ENCODE peak calls at places on chromosomes 5 and 9, in four cellular contexts. O, N, J and V are unnamed samples.

GRCh38 chr9:90906316-90907055 is 104.9 kb downstream of the SYK start:
- DNase-seq in O (no peak), N (no peak), J (no peak), V (no peak)

GRCh38 chr5:114500756-114501155 is 138.9 kb downstream of the KCNN2 start:
- DNase-seq in O (no peak), N (no peak), J (no peak), V (no peak)

GRCh38 chr9:120480707-120481106 is 99.3 kb downstream of the CDK5RAP2 start:
- DNase-seq in O (no peak), N (no peak), J (no peak), V (no peak)

GRCh38 chr5:141637693-141638419 is 1.1 kb downstream of the RELL2 start:
- DNase-seq in O (peak; percentile 81), N (peak; percentile 37), J (peak; percentile 76), V (peak; percentile 94)

GRCh38 chr5:169527863-169528262 is 55.7 kb upstream of the SPDL1 start:
- DNase-seq in O (no peak), N (no peak), J (no peak), V (no peak)

GRCh38 chr5:140220032-140220697 is 45.2 kb downstream of the CYSTM1 start:
- DNase-seq in O (no peak), N (no peak), J (no peak), V (no peak)

GRCh38 chr5:127926974-127927373 is 156.6 kb upstream of the SLC12A2 start:
- DNase-seq in O (no peak), N (no peak), J (no peak), V (no peak)

GRCh38 chr5:124741711-124742496 is 4.5 kb downstream of the ZNF608 start:
- DNase-seq in O (no peak), N (no peak), J (no peak), V (no peak)

GRCh38 chr9:94085062-94085639 is 887 bp downstream of the PTPDC1 start:
- DNase-seq in O (no peak), N (peak; percentile 59), J (peak; percentile 16), V (peak; percentile 45)

GRCh38 chr5:119418782-119419101 is 33.6 kb upstream of the HSD17B4 start:
- DNase-seq in O (no peak), N (no peak), J (no peak), V (no peak)

GRCh38 chr5:947626-948471 is 55.2 kb downstream of the TRIP13 start:
- DNase-seq in O (no peak), N (no peak), J (no peak), V (no peak)

GRCh38 chr5:91170266-91170665 is 212.9 kb downstream of the ARRDC3 start:
- DNase-seq in O (no peak), N (no peak), J (no peak), V (no peak)

GRCh38 chr9:18208166-18209059 is 265.5 kb upstream of the ADAMTSL1 start:
- DNase-seq in O (peak; percentile 6), N (peak; percentile 59), J (no peak), V (peak; percentile 62)

GRCh38 chr9:106966481-106966880 is 103.5 kb downstream of the ZNF462 start:
- DNase-seq in O (no peak), N (no peak), J (no peak), V (no peak)

GRCh38 chr9:3441197-3441816 is 84.5 kb downstream of the RFX3 start:
- DNase-seq in O (peak; percentile 28), N (peak; percentile 54), J (peak; percentile 32), V (peak; percentile 43)

GRCh38 chr9:134346151-134346550 is 19.9 kb downstream of the RXRA start:
- DNase-seq in O (no peak), N (no peak), J (no peak), V (no peak)

GRCh38 chr5:144468542-144468941 is 297.9 kb downstream of the KCTD16 start:
- DNase-seq in O (no peak), N (no peak), J (no peak), V (no peak)

GRCh38 chr5:144473650-144474049 is 303.0 kb downstream of the KCTD16 start:
- DNase-seq in O (no peak), N (no peak), J (no peak), V (no peak)

GRCh38 chr5:144469106-144469505 is 298.4 kb downstream of the KCTD16 start:
- DNase-seq in O (no peak), N (no peak), J (no peak), V (no peak)

GRCh38 chr5:144465441-144465840 is 294.8 kb downstream of the KCTD16 start:
- DNase-seq in O (no peak), N (no peak), J (no peak), V (no peak)

DNA sequence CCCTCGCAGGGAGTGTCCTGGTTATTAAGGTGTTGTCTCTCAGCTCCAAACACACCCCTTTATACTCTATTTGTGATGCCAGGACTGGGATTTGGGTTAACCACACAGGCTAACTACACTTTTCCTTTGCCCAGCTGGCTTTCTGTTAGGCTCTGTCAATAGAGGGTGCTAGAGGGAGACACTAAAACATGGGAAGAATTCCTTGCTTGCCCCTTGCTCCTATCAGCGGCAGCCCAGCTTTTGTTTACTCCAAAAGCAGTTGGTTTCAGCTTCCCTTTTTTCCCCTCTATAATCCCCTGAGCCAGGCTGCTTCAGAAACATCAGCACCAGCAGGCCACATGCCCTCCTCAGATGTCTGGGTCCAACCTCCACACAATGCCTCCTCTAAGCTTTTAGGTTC is 297.1 kb downstream of the KCTD16 start:
- DNase-seq in O (peak; percentile 20), N (peak; percentile 35), J (no peak), V (peak; percentile 52)
- TF ChIP-seq FOXJ3 in O (no peak), N (no peak), J (no peak), V (no peak)

GRCh38 chr5:34499001-34499734 is 157.0 kb upstream of the RAI14 start:
- DNase-seq in O (no peak), N (no peak), J (no peak), V (no peak)
- TF ChIP-seq FOXJ3 in O (no peak), N (no peak), J (no peak), V (no peak)

DNA sequence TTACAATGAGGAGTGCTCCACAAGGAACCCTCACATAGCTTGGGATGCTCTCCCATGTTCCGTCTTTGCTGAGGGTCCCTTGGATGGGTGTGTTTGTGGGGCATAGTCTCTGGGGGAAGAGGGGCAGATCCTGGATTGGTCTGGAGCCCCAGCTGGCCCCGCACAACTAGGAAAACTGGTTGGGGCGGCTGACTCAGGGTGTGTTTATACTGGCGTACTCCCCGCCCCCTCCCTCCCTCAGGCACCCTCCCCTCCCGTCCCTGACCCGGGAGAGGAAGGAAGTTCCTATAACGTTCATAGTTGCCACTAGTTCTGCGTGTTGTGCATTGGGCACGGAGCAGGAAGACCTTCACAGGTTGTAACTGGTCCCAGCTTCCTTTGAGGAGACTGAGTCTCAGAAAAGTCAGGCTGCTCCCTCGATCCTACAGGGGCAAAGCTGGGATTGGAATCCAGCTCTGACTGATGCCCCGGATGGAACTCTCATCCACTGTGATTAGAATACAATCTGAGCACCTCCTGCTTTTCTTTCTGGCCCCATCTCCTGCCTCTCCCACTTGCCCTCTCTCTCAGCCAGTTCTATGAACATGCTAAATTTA is 11.0 kb downstream of the IER5L start:
- DNase-seq in O (no peak), N (peak; percentile 58), J (peak; percentile 92), V (peak; percentile 67)
- TF ChIP-seq FOXJ3 in O (no peak), N (no peak), J (no peak), V (no peak)

GRCh38 chr5:111680737-111681413 is 76.1 kb downstream of the NREP start:
- DNase-seq in O (peak; percentile 63), N (peak; percentile 90), J (no peak), V (no peak)
- TF ChIP-seq FOXJ3 in O (no peak), N (no peak), J (no peak), V (no peak)

GRCh38 chr5:179318193-179318955 is 26.9 kb downstream of the ADAMTS2 start:
- DNase-seq in O (no peak), N (no peak), J (no peak), V (peak; percentile 17)
- TF ChIP-seq FOXJ3 in O (no peak), N (no peak), J (no peak), V (no peak)